ENCODE peak calls at places on chromosomes 4 and X, in five cellular contexts. One of them, this sample, is unnamed.

GRCh38 chrX:123779908-123780396 is 47.1 kb upstream of the THOC2 start:
- DNase-seq in fibroblast of pulmonary artery: no peak
- DNase-seq in amniotic stem cell: no peak
- DNase-seq in NCI-H524: no peak
- DNase-seq in stimulated activated CD4-positive, alpha-beta T cell treated with anti-CD3 and anti-CD28 coated beads, Interleukin-15, amount 100 ng/mL, for 24 hours: no peak
- DNase-seq in this sample: no peak

GRCh38 chr4:94452476-94453300 is 946 bp downstream of the PDLIM5 start:
- DNase-seq in stimulated activated CD4-positive, alpha-beta T cell treated with anti-CD3 and anti-CD28 coated beads, Interleukin-15, amount 100 ng/mL, for 24 hours: peak
- DNase-seq in NCI-H524: peak
- DNase-seq in fibroblast of pulmonary artery: peak
- DNase-seq in amniotic stem cell: peak
- DNase-seq in this sample: peak

GRCh38 chr4:19614171-19614570 is 637.5 kb upstream of the SLIT2 start:
- DNase-seq in amniotic stem cell: no peak
- DNase-seq in fibroblast of pulmonary artery: peak
- DNase-seq in NCI-H524: no peak
- DNase-seq in stimulated activated CD4-positive, alpha-beta T cell treated with anti-CD3 and anti-CD28 coated beads, Interleukin-15, amount 100 ng/mL, for 24 hours: no peak
- DNase-seq in this sample: no peak

GRCh38 chr4:54067163-54067562 is 2.8 kb upstream of the CHIC2 start:
- DNase-seq in amniotic stem cell: no peak
- DNase-seq in stimulated activated CD4-positive, alpha-beta T cell treated with anti-CD3 and anti-CD28 coated beads, Interleukin-15, amount 100 ng/mL, for 24 hours: no peak
- DNase-seq in fibroblast of pulmonary artery: peak
- DNase-seq in NCI-H524: no peak
- DNase-seq in this sample: no peak

GRCh38 chr4:8302331-8302730 is 32.8 kb downstream of the HTRA3 start:
- DNase-seq in NCI-H524: no peak
- DNase-seq in amniotic stem cell: no peak
- DNase-seq in fibroblast of pulmonary artery: no peak
- DNase-seq in stimulated activated CD4-positive, alpha-beta T cell treated with anti-CD3 and anti-CD28 coated beads, Interleukin-15, amount 100 ng/mL, for 24 hours: no peak
- DNase-seq in this sample: no peak

GRCh38 chrX:68487924-68488323 is 10.9 kb upstream of the YIPF6 start:
- DNase-seq in amniotic stem cell: no peak
- DNase-seq in fibroblast of pulmonary artery: no peak
- DNase-seq in NCI-H524: no peak
- DNase-seq in stimulated activated CD4-positive, alpha-beta T cell treated with anti-CD3 and anti-CD28 coated beads, Interleukin-15, amount 100 ng/mL, for 24 hours: no peak
- DNase-seq in this sample: no peak

GRCh38 chrX:46204721-46205422 is 340.3 kb downstream of the ZNF674 start:
- DNase-seq in fibroblast of pulmonary artery: no peak
- DNase-seq in stimulated activated CD4-positive, alpha-beta T cell treated with anti-CD3 and anti-CD28 coated beads, Interleukin-15, amount 100 ng/mL, for 24 hours: no peak
- DNase-seq in NCI-H524: no peak
- DNase-seq in amniotic stem cell: no peak
- DNase-seq in this sample: no peak

GRCh38 chr4:143358923-143359694 is 22.4 kb downstream of the GAB1 start:
- DNase-seq in amniotic stem cell: no peak
- DNase-seq in stimulated activated CD4-positive, alpha-beta T cell treated with anti-CD3 and anti-CD28 coated beads, Interleukin-15, amount 100 ng/mL, for 24 hours: peak
- DNase-seq in NCI-H524: peak
- DNase-seq in fibroblast of pulmonary artery: peak
- DNase-seq in this sample: peak

GRCh38 chr4:77193511-77194236 is 36.7 kb downstream of the CCNG2 start:
- DNase-seq in amniotic stem cell: no peak
- DNase-seq in fibroblast of pulmonary artery: no peak
- DNase-seq in NCI-H524: no peak
- DNase-seq in stimulated activated CD4-positive, alpha-beta T cell treated with anti-CD3 and anti-CD28 coated beads, Interleukin-15, amount 100 ng/mL, for 24 hours: peak
- DNase-seq in this sample: peak

GRCh38 chrX:130117166-130117565 is 6.9 kb upstream of the ELF4 start:
- DNase-seq in fibroblast of pulmonary artery: no peak
- DNase-seq in NCI-H524: no peak
- DNase-seq in amniotic stem cell: no peak
- DNase-seq in stimulated activated CD4-positive, alpha-beta T cell treated with anti-CD3 and anti-CD28 coated beads, Interleukin-15, amount 100 ng/mL, for 24 hours: no peak
- DNase-seq in this sample: no peak

GRCh38 chrX:51975360-51975759 is 81.9 kb downstream of the MAGED1 start:
- DNase-seq in amniotic stem cell: no peak
- DNase-seq in NCI-H524: no peak
- DNase-seq in stimulated activated CD4-positive, alpha-beta T cell treated with anti-CD3 and anti-CD28 coated beads, Interleukin-15, amount 100 ng/mL, for 24 hours: no peak
- DNase-seq in fibroblast of pulmonary artery: no peak
- DNase-seq in this sample: no peak

GRCh38 chr4:188958346-188958745 is 819.1 kb downstream of the TRIML1 start:
- DNase-seq in NCI-H524: no peak
- DNase-seq in amniotic stem cell: no peak
- DNase-seq in stimulated activated CD4-positive, alpha-beta T cell treated with anti-CD3 and anti-CD28 coated beads, Interleukin-15, amount 100 ng/mL, for 24 hours: no peak
- DNase-seq in fibroblast of pulmonary artery: no peak
- DNase-seq in this sample: no peak

This sample was measured in activated CD4-positive, alpha-beta memory T cell treated with anti-CD3 and anti-CD28 coated beads for 36 hours.